ENCODE peak calls at places on chromosomes 2 and 18, in seven cellular contexts. K is NCI-H1092; Z is stimulated activated CD8-positive, alpha-beta memory T cell treated with anti-CD3 and anti-CD28 coated beads, Interleukin-7, amount 100 ng/mL, for 24 hours; A is GM12892; N is bronchial epithelial cell; X is CD8-positive, alpha-beta memory T cell; W is cardiac muscle cell. M is an unnamed sample.

GRCh38 chr2:42558827-42559226 is 9.6 kb upstream of the MTA3 start:
- DNase-seq in K (no peak), Z (no peak), A (no peak), N (no peak), X (no peak), W (no peak), M (no peak)

GRCh38 chr2:73759287-73759764 is 20.6 kb downstream of the DUSP11 start:
- DNase-seq in K (no peak), Z (no peak), A (no peak), N (no peak), X (no peak), W (peak), M (no peak)

GRCh38 chr18:36459786-36460185 is 162.3 kb downstream of the FHOD3 start:
- DNase-seq in K (no peak), Z (no peak), A (no peak), N (no peak), X (no peak), W (no peak), M (no peak)

GRCh38 chr2:102253753-102254150 is 57.6 kb upstream of the IL1RL1 start:
- DNase-seq in K (no peak), Z (no peak), A (no peak), N (no peak), X (no peak), W (no peak), M (no peak)

GRCh38 chr2:110789706-110790105 is 57.3 kb downstream of the ACOXL start:
- DNase-seq in K (no peak), Z (no peak), A (no peak), N (no peak), X (no peak), W (no peak), M (no peak)

GRCh38 chr2:234587341-234588053 is 90.6 kb upstream of the ARL4C start:
- DNase-seq in K (no peak), Z (no peak), A (no peak), N (no peak), X (no peak), W (no peak), M (no peak)

GRCh38 chr2:66733361-66733760 is 298.4 kb downstream of the MEIS1 start:
- DNase-seq in K (no peak), Z (no peak), A (no peak), N (no peak), X (no peak), W (no peak), M (no peak)

GRCh38 chr2:7573166-7573845 is 656.1 kb downstream of the RNF144A start:
- DNase-seq in K (no peak), Z (no peak), A (no peak), N (no peak), X (no peak), W (no peak), M (peak)

GRCh38 chr2:69067866-69068265 is 54.9 kb downstream of the ANTXR1 start:
- DNase-seq in K (no peak), Z (no peak), A (no peak), N (peak), X (no peak), W (no peak), M (no peak)

GRCh38 chr2:108367776-108368175 is 10.0 kb upstream of the SULT1C4 start:
- DNase-seq in K (no peak), Z (no peak), A (no peak), N (no peak), X (no peak), W (no peak), M (no peak)

GRCh38 chr2:112150447-112150846 is 12.3 kb downstream of the FBLN7 start:
- DNase-seq in K (no peak), Z (no peak), A (no peak), N (peak), X (no peak), W (no peak), M (no peak)

GRCh38 chr2:173021939-173022371 is 53.7 kb upstream of the MAP3K20 start:
- DNase-seq in K (no peak), Z (no peak), A (no peak), N (peak), X (no peak), W (no peak), M (no peak)

GRCh38 chr18:77110936-77111335 is 21.6 kb downstream of the MBP start:
- DNase-seq in K (no peak), Z (no peak), A (no peak), N (no peak), X (no peak), W (no peak), M (no peak)

GRCh38 chr18:57959278-57959677 is 84.7 kb upstream of the NEDD4L start:
- DNase-seq in K (no peak), Z (no peak), A (no peak), N (peak), X (no peak), W (peak), M (peak)

GRCh38 chr2:113910110-113910717 is 20.3 kb downstream of the ACTR3 start:
- DNase-seq in K (no peak), Z (peak), A (no peak), N (peak), X (peak), W (no peak), M (no peak)

GRCh38 chr2:44778671-44779476 is 162.6 kb upstream of the SIX3 start:
- DNase-seq in K (no peak), Z (no peak), A (peak), N (no peak), X (no peak), W (no peak), M (peak)

GRCh38 chr2:37378411-37378810 is 34.0 kb downstream of the QPCT start:
- DNase-seq in K (no peak), Z (no peak), A (no peak), N (peak), X (no peak), W (no peak), M (no peak)

GRCh38 chr2:85423525-85423924 is 5.0 kb downstream of the SH2D6 start:
- DNase-seq in K (no peak), Z (no peak), A (no peak), N (no peak), X (no peak), W (no peak), M (no peak)

GRCh38 chr18:48540329-48541025 is 1.6 kb downstream of the CTIF start:
- DNase-seq in K (peak), Z (no peak), A (peak), N (peak), X (peak), W (peak), M (peak)

GRCh38 chr2:68726608-68727367 is 7.8 kb upstream of the ARHGAP25 start:
- DNase-seq in K (no peak), Z (peak), A (peak), N (peak), X (peak), W (no peak), M (no peak)

GRCh38 chr2:175003875-175004729 is 1.1 kb downstream of the CHN1 start:
- DNase-seq in K (no peak), Z (no peak), A (no peak), N (no peak), X (no peak), W (no peak), M (no peak)

GRCh38 chr2:55555977-55556376 is 36.5 kb downstream of the CFAP36 start:
- DNase-seq in K (no peak), Z (no peak), A (no peak), N (peak), X (no peak), W (peak), M (no peak)

GRCh38 chr2:212892193-212892592 is 259.2 kb downstream of the IKZF2 start:
- DNase-seq in K (no peak), Z (no peak), A (no peak), N (peak), X (no peak), W (peak), M (no peak)

GRCh38 chr2:50118951-50119702 is 912.8 kb downstream of the NRXN1 start:
- DNase-seq in K (no peak), Z (no peak), A (no peak), N (no peak), X (no peak), W (peak), M (no peak)

GRCh38 chr18:46518438-46518837 is 138.6 kb downstream of the LOXHD1 start:
- DNase-seq in K (peak), Z (no peak), A (no peak), N (peak), X (no peak), W (peak), M (no peak)

GRCh38 chr2:106160786-106161261 is 33.3 kb downstream of the UXS1 start:
- DNase-seq in K (no peak), Z (no peak), A (no peak), N (no peak), X (no peak), W (no peak), M (no peak)

GRCh38 chr2:189599245-189599644 is 18.7 kb upstream of the SLC40A1 start:
- DNase-seq in K (no peak), Z (no peak), A (no peak), N (no peak), X (no peak), W (no peak), M (no peak)

GRCh38 chr2:10372195-10372861 is 69.6 kb downstream of the HPCAL1 start:
- DNase-seq in K (no peak), Z (no peak), A (no peak), N (no peak), X (no peak), W (no peak), M (no peak)

GRCh38 chr2:86352932-86353345 is 15.5 kb upstream of the REEP1 start:
- DNase-seq in K (no peak), Z (no peak), A (no peak), N (no peak), X (no peak), W (no peak), M (no peak)

GRCh38 chr2:205086689-205087088 is 541.4 kb downstream of the PARD3B start:
- DNase-seq in K (no peak), Z (no peak), A (no peak), N (no peak), X (no peak), W (no peak), M (no peak)

GRCh38 chr2:215620528-215620927 is 184.7 kb upstream of the FN1 start:
- DNase-seq in K (no peak), Z (no peak), A (no peak), N (no peak), X (no peak), W (no peak), M (no peak)

GRCh38 chr2:134917958-134918517 is 584 bp upstream of the CCNT2 start:
- DNase-seq in K (peak), Z (no peak), A (no peak), N (peak), X (peak), W (no peak), M (peak)

GRCh38 chr2:157052685-157053224 is 204.8 kb upstream of the GALNT5 start:
- DNase-seq in K (no peak), Z (no peak), A (no peak), N (peak), X (no peak), W (no peak), M (no peak)

GRCh38 chr18:43605224-43605623 is 327.9 kb upstream of the SYT4 start:
- DNase-seq in K (no peak), Z (no peak), A (no peak), N (no peak), X (no peak), W (no peak), M (no peak)

M was measured in neuronal stem cell.